ENCODE peak calls at places on chromosomes 7 and 10, in seven cellular contexts. Q is H9, N is H1, H is neuronal stem cell, Y is IMR-90, W is trophoblast cell, A is mesenchymal stem cell. D is an unnamed sample.

GRCh38 chr7:78702770-78703169 is 750.7 kb downstream of the MAGI2 start:
- DNase-seq in H (no peak), N (no peak), Q (no peak), W (peak; percentile 49), A (peak; percentile 78), Y (peak; percentile 99), D (no peak)

GRCh38 chr7:25358831-25359350 is 130.6 kb upstream of the NPVF start:
- DNase-seq in Y (no peak), Q (no peak), A (no peak), W (no peak), N (no peak), H (no peak), D (no peak)

GRCh38 chr10:3729397-3729796 is 55.6 kb downstream of the KLF6 start:
- DNase-seq in H (no peak), Y (peak; percentile 20), Q (no peak), A (peak; percentile 74), N (no peak), W (peak; percentile 92), D (no peak)

GRCh38 chr7:20839196-20839735 is 52.6 kb upstream of the SP8 start:
- DNase-seq in Q (no peak), A (no peak), W (no peak), H (no peak), Y (no peak), N (no peak), D (no peak)

GRCh38 chr7:130277763-130278643 is 11.3 kb downstream of the CPA2 start:
- DNase-seq in A (peak; percentile 72), Y (peak; percentile 69), H (peak; percentile 24), W (peak; percentile 80), N (peak; percentile 67), Q (peak; percentile 67), D (peak; percentile 76)

GRCh38 chr7:46131916-46132795 is 211.1 kb upstream of the IGFBP3 start:
- DNase-seq in N (no peak), Y (no peak), A (peak; percentile 21), W (peak; percentile 36), Q (peak; percentile 61), H (peak; percentile 11), D (peak; percentile 75)

GRCh38 chr7:150322114-150322832 is 882 bp upstream of the LRRC61 start:
- DNase-seq in A (no peak), H (no peak), Q (no peak), W (peak; percentile 47), N (no peak), Y (no peak), D (no peak)

GRCh38 chr7:91323759-91324158 is 59.5 kb downstream of the FZD1 start:
- DNase-seq in N (no peak), Q (no peak), Y (no peak), W (no peak), H (no peak), A (no peak), D (no peak)

GRCh38 chr7:27172823-27173411 is 1.2 kb downstream of the HOXA10 start:
- DNase-seq in H (no peak), W (peak; percentile 39), Y (no peak), N (peak; percentile 61), A (peak; percentile 60), Q (peak; percentile 48), D (peak; percentile 71)

GRCh38 chr7:84783161-84783803 is 403.6 kb downstream of the SEMA3D start:
- DNase-seq in H (no peak), Q (no peak), N (no peak), Y (peak; percentile 39), W (peak; percentile 14), A (peak; percentile 28), D (no peak)

GRCh38 chr10:34731885-34732701 is 83.0 kb downstream of the PARD3 start:
- DNase-seq in Y (peak; percentile 61), Q (no peak), W (no peak), N (no peak), H (no peak), A (peak; percentile 56), D (no peak)

GRCh38 chr10:75651452-75651851 is 220.0 kb downstream of the LRMDA start:
- DNase-seq in Y (no peak), N (no peak), A (no peak), Q (peak; percentile 35), H (no peak), W (no peak), D (peak; percentile 56)

GRCh38 chr10:90884414-90884813 is 12.6 kb downstream of the RPP30 start:
- DNase-seq in N (no peak), W (no peak), H (no peak), Q (no peak), A (no peak), Y (peak; percentile 41), D (no peak)

GRCh38 chr7:3009086-3009485 is 34.6 kb downstream of the CARD11 start:
- DNase-seq in H (no peak), W (no peak), N (no peak), A (no peak), Q (no peak), Y (no peak), D (no peak)

GRCh38 chr10:124827474-124827873 is 25.9 kb downstream of the ABRAXAS2 start:
- DNase-seq in H (no peak), A (peak; percentile 18), N (no peak), Q (no peak), W (peak; percentile 71), Y (peak; percentile 14), D (peak; percentile 5)

GRCh38 chr7:68148440-68148839 is 1151.8 kb downstream of the TYW1 start:
- DNase-seq in N (no peak), Q (no peak), Y (no peak), H (no peak), W (no peak), A (no peak), D (no peak)

GRCh38 chr10:102876747-102877153 is 7.5 kb downstream of the AS3MT start:
- DNase-seq in Q (no peak), A (no peak), W (no peak), N (no peak), Y (no peak), H (no peak), D (no peak)

GRCh38 chr7:34011711-34012110 is 106.4 kb downstream of the BMPER start:
- DNase-seq in A (no peak), Q (no peak), H (no peak), Y (no peak), N (no peak), W (no peak), D (no peak)

GRCh38 chr10:16999665-17000451 is 129.8 kb downstream of the CUBN start:
- DNase-seq in W (no peak), Y (peak; percentile 85), N (no peak), H (no peak), Q (no peak), A (peak; percentile 84), D (no peak)

GRCh38 chr7:113392841-113393540 is 274.6 kb upstream of the SMIM30 start:
- DNase-seq in N (no peak), W (no peak), H (no peak), Y (no peak), A (no peak), Q (no peak), D (peak; percentile 14)

DNA sequence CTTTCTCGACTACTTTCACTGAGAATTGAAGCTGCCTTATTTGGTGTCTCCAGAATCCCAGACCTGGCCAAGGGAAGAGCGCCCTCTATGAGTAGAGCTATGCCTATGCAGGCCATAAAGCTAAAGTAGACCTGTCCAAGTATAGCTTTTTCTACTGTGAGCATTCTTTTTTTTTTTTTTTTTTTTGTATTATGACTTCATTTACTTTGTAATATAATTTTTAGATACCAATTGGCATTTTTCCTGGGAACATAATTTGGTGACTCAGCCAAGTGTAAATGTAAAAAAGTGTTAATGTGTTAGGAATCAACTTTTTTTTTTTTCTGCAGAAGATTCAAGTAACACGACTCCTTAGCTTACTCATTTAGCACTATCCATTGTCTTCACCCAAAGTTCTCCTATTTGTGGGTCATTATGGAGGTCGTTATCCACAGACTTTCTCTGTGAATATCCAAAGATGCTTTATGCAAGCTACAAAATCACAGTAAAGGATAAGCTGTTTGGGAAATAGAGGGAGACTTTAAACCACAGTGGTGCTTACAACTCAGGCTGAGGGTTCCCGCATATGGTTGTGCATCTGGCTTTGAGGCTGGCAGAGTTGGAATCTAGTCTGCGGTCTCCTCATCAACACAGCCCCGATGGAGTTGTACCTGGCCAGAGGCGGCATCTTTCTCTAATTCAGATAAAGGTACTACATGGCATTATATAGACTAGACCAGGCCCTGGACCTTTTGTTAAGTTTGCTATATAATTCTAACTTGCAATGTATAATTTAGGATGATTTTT is 1040.2 kb upstream of the SORCS1 start:
- DNase-seq in N (no peak), Y (no peak), Q (peak; percentile 59), A (no peak), H (peak; percentile 48), W (peak; percentile 37), D (peak; percentile 76)
- H3K4ac ChIP-seq in N (no peak overlapping the region), Y (no peak overlapping the region), Q (no peak overlapping the region), A (no peak overlapping the region), H (no peak overlapping the region), W (no peak overlapping the region), D (no peak overlapping the region)

DNA sequence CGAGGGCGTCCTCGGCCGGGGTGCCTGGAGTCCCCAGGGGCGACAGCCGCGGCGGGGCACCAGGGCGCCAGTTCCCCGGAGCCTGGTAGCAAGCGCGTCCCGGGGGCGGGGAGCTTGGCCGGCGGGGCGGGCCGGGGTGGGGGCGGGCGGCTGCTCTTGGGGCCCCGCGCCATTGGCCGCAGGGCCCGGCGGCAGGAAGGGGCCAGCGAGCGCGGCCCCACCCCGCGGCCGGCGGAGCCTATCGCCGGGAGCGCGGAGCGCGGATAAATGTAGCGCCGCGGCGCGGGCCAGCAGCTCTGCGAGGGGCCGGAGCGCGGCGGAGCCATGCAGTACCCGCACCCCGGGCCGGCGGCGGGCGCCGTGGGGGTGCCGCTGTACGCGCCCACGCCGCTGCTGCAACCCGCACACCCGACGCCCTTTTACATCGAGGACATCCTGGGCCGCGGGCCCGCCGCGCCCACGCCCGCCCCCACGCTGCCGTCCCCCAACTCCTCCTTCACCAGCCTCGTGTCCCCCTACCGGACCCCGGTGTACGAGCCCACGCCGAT is at the start of gene HHEX:
- DNase-seq in Y (peak; percentile 76), H (peak; percentile 18), Q (peak; percentile 52), A (peak; percentile 78), N (no peak), W (peak; percentile 37), D (peak; percentile 52)
- H3K4me2 ChIP-seq in Y (peak within 1 kb of the TSS; percentile 94), H (peak within 1 kb of the TSS; percentile 73), Q (peak within 1 kb of the TSS; percentile 82), A (peak within 1 kb of the TSS; percentile 77), N (peak within 1 kb of the TSS; percentile 96), W (peak within 1 kb of the TSS; percentile 68), D (peak within 1 kb of the TSS; percentile 72)

DNA sequence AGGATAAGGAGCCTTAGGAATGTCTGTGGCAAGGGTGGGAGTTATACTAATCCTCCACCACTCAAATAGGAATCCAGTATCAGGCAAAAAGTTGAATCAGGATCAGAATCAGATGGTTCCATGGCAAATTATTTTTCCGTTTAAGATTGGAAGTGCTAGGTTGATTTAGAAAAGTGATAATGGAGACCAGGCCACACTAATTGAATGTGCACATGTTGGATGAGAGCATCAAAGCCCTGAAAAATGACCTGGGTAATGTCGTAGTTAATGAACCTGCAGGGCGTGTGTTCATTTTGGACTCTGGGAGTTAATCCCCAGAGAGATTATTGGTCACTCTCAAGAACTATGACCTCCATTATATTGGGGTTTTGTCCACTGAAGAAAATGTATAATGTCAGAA is 53.3 kb upstream of the UBN2 start:
- DNase-seq in A (no peak), Q (no peak), Y (no peak), H (no peak), N (no peak), W (no peak), D (no peak)
- H2BK5ac ChIP-seq in A (no peak overlapping the region), Q (no peak overlapping the region), Y (no peak overlapping the region), H (no peak overlapping the region), N (no peak overlapping the region), W (no peak overlapping the region), D (no peak overlapping the region)

DNA sequence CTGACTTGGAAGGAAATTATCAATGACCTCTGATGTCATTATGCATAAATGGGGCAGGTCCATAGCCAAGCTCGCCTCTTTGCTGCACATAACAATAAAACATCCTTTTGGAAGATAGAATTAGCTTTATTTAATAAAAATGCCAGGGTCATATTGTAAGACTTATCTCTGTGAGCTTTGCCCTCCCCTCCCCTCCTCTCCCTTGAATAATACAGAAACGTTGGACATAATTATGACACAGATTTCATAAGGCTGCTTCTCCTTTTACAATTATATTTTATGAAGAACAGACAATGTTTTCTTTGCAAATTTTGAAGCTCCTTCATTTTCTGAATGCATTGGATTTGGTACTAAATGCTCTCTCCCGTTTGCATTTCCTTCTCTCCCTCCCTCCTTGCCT is 444.9 kb downstream of the AUTS2 start:
- DNase-seq in W (no peak), Q (no peak), Y (no peak), N (no peak), A (no peak), H (no peak), D (no peak)
- H3K4ac ChIP-seq in W (no peak overlapping the region), Q (no peak overlapping the region), Y (no peak overlapping the region), N (no peak overlapping the region), A (no peak overlapping the region), H (no peak overlapping the region), D (no peak overlapping the region)

D was measured in mesendoderm.